ENCODE peak calls at places on chromosomes 7 and 10, in six cellular contexts. T is HCT116, Y is fibroblast of lung, J is neural progenitor cell, D is GM23248, F is SK-N-SH. M is an unnamed sample.

GRCh38 chr10:122237326-122237725 is 33.8 kb upstream of the BTBD16 start:
- DNase-seq in T (no peak), Y (no peak), J (no peak), D (no peak), F (peak), M (no peak)

GRCh38 chr10:3978762-3979161 is 193.8 kb upstream of the KLF6 start:
- DNase-seq in T (no peak), Y (no peak), J (no peak), D (peak), F (no peak), M (no peak)

GRCh38 chr7:136309407-136309806 is 332.2 kb upstream of the MTPN start:
- DNase-seq in T (no peak), Y (no peak), J (no peak), D (no peak), F (no peak), M (no peak)

GRCh38 chr7:155000795-155001194 is 2.1 kb downstream of the PAXIP1 start:
- DNase-seq in T (no peak), Y (no peak), J (no peak), D (no peak), F (no peak), M (no peak)

GRCh38 chr10:73332379-73332778 is 26.3 kb downstream of the CFAP70 start:
- DNase-seq in T (no peak), Y (no peak), J (no peak), D (no peak), F (no peak), M (no peak)

GRCh38 chr10:69345402-69345801 is 67.1 kb downstream of the HK1 start:
- DNase-seq in T (no peak), Y (no peak), J (no peak), D (no peak), F (no peak), M (no peak)

GRCh38 chr10:88411772-88412349 is 171.3 kb downstream of the RNLS start:
- DNase-seq in T (no peak), Y (no peak), J (no peak), D (peak), F (no peak), M (no peak)

GRCh38 chr10:112847778-112848177 is 102.3 kb upstream of the TCF7L2 start:
- DNase-seq in T (no peak), Y (no peak), J (no peak), D (no peak), F (no peak), M (no peak)

GRCh38 chr10:47164800-47165128 is 135.2 kb upstream of the GDF10 start:
- DNase-seq in T (no peak), Y (no peak), J (no peak), D (no peak), F (no peak), M (no peak)

GRCh38 chr10:23013581-23014335 is 81.6 kb upstream of the MSRB2 start:
- DNase-seq in T (no peak), Y (no peak), J (no peak), D (no peak), F (no peak), M (no peak)

DNA sequence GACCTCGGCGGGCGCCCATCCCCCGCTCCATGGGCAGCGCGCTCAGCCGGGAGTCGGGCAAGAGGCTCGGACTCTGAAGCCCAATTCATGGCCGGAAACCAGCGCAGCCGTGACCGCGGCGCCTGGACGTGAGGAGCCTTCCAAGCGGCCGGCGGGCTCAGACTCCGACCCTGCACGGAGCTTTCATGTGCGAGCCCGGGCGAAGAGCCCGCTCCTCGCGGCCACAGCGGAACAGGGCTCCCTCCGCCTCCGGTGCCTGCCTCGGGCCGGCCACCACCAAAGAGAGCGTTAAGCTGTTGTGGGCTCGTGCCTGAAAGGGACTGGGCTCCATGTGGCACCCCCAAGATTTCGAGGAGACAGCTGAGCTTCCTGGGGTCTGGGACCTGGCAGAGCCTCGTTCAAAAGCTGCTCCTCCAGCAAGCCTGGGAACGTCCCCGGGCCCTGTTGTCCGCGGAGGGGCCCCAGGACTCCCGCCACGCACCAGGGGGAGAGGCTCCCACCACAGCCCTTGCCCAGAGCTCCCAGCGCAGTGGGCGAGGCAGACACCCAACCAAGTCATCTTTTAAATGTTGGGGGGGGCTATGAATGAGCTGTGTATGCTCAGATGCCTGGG is 850 bp upstream of the GRID1 start:
- DNase-seq in T (no peak), Y (peak), J (peak), D (peak), F (peak), M (no peak)
- H3K4me3 ChIP-seq in T (no peak), Y (no peak), J (peak), D (no peak), F (peak), M (no peak)

GRCh38 chr10:46077616-46078268 is 31.7 kb upstream of the MSMB start:
- DNase-seq in T (no peak), Y (no peak), J (no peak), D (no peak), F (no peak), M (no peak)

GRCh38 chr10:46075869-46076268 is 29.8 kb upstream of the MSMB start:
- DNase-seq in T (no peak), Y (no peak), J (no peak), D (no peak), F (no peak), M (no peak)

GRCh38 chr10:46080886-46081285 is 34.8 kb upstream of the MSMB start:
- DNase-seq in T (no peak), Y (no peak), J (no peak), D (no peak), F (no peak), M (no peak)

GRCh38 chr10:46077141-46077554 is 31.1 kb upstream of the MSMB start:
- DNase-seq in T (no peak), Y (no peak), J (no peak), D (no peak), F (no peak), M (no peak)

GRCh38 chr10:46079831-46080585 is 33.9 kb upstream of the MSMB start:
- DNase-seq in T (no peak), Y (no peak), J (no peak), D (peak), F (no peak), M (no peak)
- H3K9ac ChIP-seq in T (no peak), Y (no peak), J (no peak), D (no peak), F (no peak), M (no peak)

GRCh38 chr7:120272261-120272895 is 597 bp upstream of the KCND2 start:
- DNase-seq in T (peak), Y (peak), J (peak), D (peak), F (peak), M (peak)
- H3K4me3 ChIP-seq in T (no peak), Y (peak), J (peak), D (peak), F (peak), M (peak)

GRCh38 chr7:982511-983181 is at the start of gene CYP2W1:
- DNase-seq in T (no peak), Y (no peak), J (peak), D (no peak), F (no peak), M (no peak)
- H3K9ac ChIP-seq in T (no peak), Y (no peak), J (no peak), D (no peak), F (no peak), M (no peak)

GRCh38 chr10:75788394-75789205 is 357.2 kb downstream of the LRMDA start:
- DNase-seq in T (no peak), Y (peak), J (no peak), D (peak), F (no peak), M (no peak)
- H3K4me3 ChIP-seq in T (no peak), Y (no peak), J (no peak), D (no peak), F (no peak), M (no peak)